ENCODE peak calls at places on chromosome 7, in four cellular contexts. One of them, this sample, is unnamed.
A peak's percentile ranks its signal among the peaks of the same experiment; 100 is the strongest.

GRCh38 chr7:17298840-17299476 is 506 bp downstream of the AHR start:
- DNase-seq in A549: peak; percentile 39
- DNase-seq in BE2C: peak; percentile 7
- DNase-seq in neural progenitor cell: peak; percentile 65
- DNase-seq in this sample: no peak

GRCh38 chr7:471191-471865 is 48.3 kb downstream of the PDGFA start:
- DNase-seq in A549: no peak
- DNase-seq in BE2C: peak; percentile 3
- DNase-seq in neural progenitor cell: no peak
- DNase-seq in this sample: no peak

GRCh38 chr7:64997927-64998391 is 7.1 kb upstream of the ZNF117 start:
- DNase-seq in A549: no peak
- DNase-seq in BE2C: no peak
- DNase-seq in neural progenitor cell: no peak
- DNase-seq in this sample: no peak

GRCh38 chr7:108086546-108086945 is 43.6 kb downstream of the LAMB4 start:
- DNase-seq in A549: no peak
- DNase-seq in BE2C: no peak
- DNase-seq in neural progenitor cell: no peak
- DNase-seq in this sample: no peak

GRCh38 chr7:80450621-80451308 is 61.1 kb downstream of the GNAT3 start:
- DNase-seq in A549: peak; percentile 25
- DNase-seq in BE2C: no peak
- DNase-seq in neural progenitor cell: no peak
- DNase-seq in this sample: no peak

GRCh38 chr7:151091431-151091830 is 5.2 kb downstream of the AGAP3 start:
- DNase-seq in A549: peak; percentile 56
- DNase-seq in BE2C: peak; percentile 52
- DNase-seq in neural progenitor cell: peak; percentile 70
- DNase-seq in this sample: no peak

GRCh38 chr7:49580000-49580399 is 193.4 kb upstream of the VWC2 start:
- DNase-seq in A549: no peak
- DNase-seq in BE2C: no peak
- DNase-seq in neural progenitor cell: peak; percentile 39
- DNase-seq in this sample: no peak

GRCh38 chr7:138538518-138538917 is 78.5 kb downstream of the TRIM24 start:
- DNase-seq in A549: no peak
- DNase-seq in BE2C: no peak
- DNase-seq in neural progenitor cell: no peak
- DNase-seq in this sample: no peak

GRCh38 chr7:80681272-80681885 is 42.9 kb downstream of the CD36 start:
- DNase-seq in A549: peak; percentile 54
- DNase-seq in BE2C: peak; percentile 27
- DNase-seq in neural progenitor cell: no peak
- DNase-seq in this sample: no peak

GRCh38 chr7:88089484-88090050 is 130.3 kb downstream of the SRI start:
- DNase-seq in A549: no peak
- DNase-seq in BE2C: no peak
- DNase-seq in neural progenitor cell: no peak
- DNase-seq in this sample: no peak

GRCh38 chr7:75573477-75574019 is 81.4 kb downstream of the SPDYE5 start:
- DNase-seq in A549: no peak
- DNase-seq in BE2C: no peak
- DNase-seq in neural progenitor cell: no peak
- DNase-seq in this sample: no peak

GRCh38 chr7:50119815-50120637 is 27.0 kb upstream of the ZPBP start:
- DNase-seq in A549: peak; percentile 5
- DNase-seq in BE2C: peak; percentile 19
- DNase-seq in neural progenitor cell: peak; percentile 61
- DNase-seq in this sample: no peak

GRCh38 chr7:88337556-88337955 is 30.9 kb upstream of the STEAP4 start:
- DNase-seq in A549: no peak
- DNase-seq in BE2C: no peak
- DNase-seq in neural progenitor cell: no peak
- DNase-seq in this sample: no peak

DNA sequence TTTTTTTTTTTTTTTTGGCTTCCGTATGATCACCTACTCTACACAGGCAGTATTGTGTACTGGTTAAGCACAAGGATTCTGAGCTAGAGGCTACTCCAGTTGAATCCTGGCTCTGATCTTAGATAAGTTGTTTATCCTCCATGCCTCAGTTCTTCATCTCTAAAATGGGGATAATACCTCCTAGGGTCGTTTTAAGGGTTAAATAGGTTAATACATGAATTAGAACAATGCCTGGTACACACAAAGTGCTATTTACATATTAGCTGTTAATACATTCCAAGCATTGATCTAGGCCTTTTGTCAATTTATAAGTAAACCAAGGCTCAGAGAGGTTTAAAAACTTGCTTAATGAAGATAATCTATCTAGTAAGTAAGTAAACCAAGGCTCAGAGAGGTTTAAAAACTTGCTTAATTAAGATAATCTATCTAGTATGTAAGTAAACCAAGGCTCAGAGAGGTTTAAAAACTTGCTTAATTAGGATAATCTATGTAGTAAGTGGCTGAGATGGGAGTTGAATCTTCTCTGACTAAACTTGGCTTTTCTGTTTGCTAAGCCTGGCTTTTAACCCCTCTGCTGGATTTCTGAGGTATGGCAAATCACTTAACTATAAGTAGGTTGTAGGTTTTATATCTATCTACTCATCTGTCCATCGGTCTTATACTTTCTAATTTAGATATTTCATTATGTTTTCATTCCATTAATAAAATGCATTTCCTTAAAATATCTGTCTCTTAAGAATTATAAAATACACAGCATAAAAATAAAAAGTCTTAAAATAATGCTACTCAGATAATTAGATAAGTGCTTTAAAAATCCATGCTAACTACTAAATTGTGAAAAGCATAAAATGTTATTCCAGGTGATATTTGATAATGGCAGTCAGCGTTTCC is 59.2 kb downstream of the ST7 start:
- DNase-seq in A549: peak; percentile 57
- DNase-seq in BE2C: peak; percentile 13
- DNase-seq in neural progenitor cell: peak; percentile 42
- DNase-seq in this sample: no peak
- TF ChIP-seq CTCF in A549: peak; percentile 38
- TF ChIP-seq CTCF in BE2C: peak; percentile 63
- TF ChIP-seq CTCF in neural progenitor cell: peak; percentile 35
- TF ChIP-seq CTCF in this sample: peak; percentile 56

GRCh38 chr7:121077165-121077630 is 88.7 kb downstream of the CPED1 start:
- DNase-seq in A549: no peak
- DNase-seq in BE2C: no peak
- DNase-seq in neural progenitor cell: no peak
- DNase-seq in this sample: no peak
- TF ChIP-seq CTCF in A549: no peak
- TF ChIP-seq CTCF in BE2C: no peak
- TF ChIP-seq CTCF in neural progenitor cell: no peak
- TF ChIP-seq CTCF in this sample: no peak

DNA sequence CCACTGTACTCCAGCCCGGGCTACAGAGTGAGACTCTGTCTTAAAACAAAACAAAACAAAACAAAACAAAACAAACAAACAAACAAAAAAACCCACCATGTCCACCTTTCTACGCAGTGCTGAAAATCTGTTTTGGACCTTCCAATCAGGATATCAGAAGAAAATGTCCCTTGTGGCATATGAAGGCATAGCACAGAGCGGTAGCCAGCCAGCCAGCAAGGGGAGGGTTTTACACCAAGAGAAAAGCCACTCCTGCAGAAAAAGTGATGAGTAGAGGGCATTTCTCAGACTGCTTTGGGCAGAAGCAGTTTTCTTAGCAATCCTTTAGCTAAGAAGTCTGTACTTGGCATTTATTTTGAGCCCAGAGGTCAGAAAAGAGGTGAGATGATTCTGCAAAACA is 612.2 kb downstream of the TYW1 start:
- DNase-seq in A549: no peak
- DNase-seq in BE2C: no peak
- DNase-seq in neural progenitor cell: peak; percentile 8
- DNase-seq in this sample: no peak
- TF ChIP-seq CTCF in A549: no peak
- TF ChIP-seq CTCF in BE2C: no peak
- TF ChIP-seq CTCF in neural progenitor cell: peak; percentile 24
- TF ChIP-seq CTCF in this sample: peak; percentile 29

DNA sequence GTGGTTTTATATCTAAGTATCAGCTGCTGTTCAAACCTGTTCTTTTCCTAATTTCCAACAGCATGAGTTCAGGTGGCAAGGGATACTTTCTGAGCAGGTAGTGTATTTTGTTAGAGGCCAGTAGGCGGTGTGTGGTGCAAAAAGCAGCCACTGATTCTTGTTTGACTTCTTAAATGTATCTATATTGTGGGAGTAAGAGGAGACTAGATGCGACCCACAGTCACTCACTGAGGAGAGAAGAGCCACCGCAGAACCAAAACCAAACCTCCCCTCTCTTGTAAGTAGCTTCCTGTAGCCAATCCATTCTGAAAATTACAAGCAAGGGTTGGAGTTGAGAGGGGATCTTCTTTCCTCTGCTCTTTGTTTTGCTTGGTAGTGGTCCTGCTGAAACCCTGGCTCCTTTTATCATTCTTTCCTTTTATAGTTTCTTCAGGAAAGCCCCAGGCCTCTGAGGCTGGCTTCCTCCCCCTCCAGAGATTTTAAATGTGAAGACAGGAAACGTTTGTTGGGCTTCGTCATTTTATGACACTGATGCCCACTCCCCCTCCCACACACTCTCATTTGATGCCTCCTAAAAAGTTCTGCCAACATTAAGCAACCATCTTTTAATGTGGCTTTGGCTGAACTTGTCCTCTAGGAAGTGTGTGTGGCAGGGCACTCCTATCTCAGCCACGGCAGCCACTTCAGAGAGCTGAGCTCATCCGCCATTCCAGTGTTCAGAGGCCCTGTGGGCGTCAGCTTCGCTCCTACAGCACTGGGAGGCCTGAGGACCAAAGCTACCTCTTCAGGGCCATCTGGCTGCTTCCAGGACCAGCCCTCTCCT is 566.1 kb downstream of the SUGCT start:
- DNase-seq in A549: no peak
- DNase-seq in BE2C: no peak
- DNase-seq in neural progenitor cell: no peak
- DNase-seq in this sample: no peak
- TF ChIP-seq CTCF in A549: no peak
- TF ChIP-seq CTCF in BE2C: no peak
- TF ChIP-seq CTCF in neural progenitor cell: peak; percentile 11
- TF ChIP-seq CTCF in this sample: no peak

DNA sequence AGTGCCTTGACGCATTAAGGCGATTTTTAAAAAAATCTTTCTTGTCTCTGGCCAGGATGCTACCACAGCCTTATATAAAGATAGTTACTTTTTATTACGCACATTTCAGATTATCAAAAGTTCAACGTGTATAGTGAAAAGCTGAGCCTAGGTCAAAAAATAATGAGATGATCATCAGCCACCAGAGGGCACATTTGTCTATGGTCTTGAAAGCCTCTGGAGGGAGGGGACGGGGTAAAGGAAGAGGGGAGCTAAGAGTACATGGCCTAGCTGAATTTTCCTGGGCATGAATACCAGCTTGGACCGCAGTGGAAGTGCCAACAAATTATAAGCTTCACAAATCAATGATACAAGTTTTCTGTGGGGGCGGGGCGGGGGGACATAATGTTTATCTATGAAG is 285.9 kb upstream of the SMIM30 start:
- DNase-seq in A549: peak; percentile 9
- DNase-seq in BE2C: no peak
- DNase-seq in neural progenitor cell: peak; percentile 53
- DNase-seq in this sample: no peak
- TF ChIP-seq CTCF in A549: peak; percentile 6
- TF ChIP-seq CTCF in BE2C: peak; percentile 21
- TF ChIP-seq CTCF in neural progenitor cell: peak; percentile 64
- TF ChIP-seq CTCF in this sample: peak; percentile 29

GRCh38 chr7:6159524-6160011 is 112.9 kb downstream of the CYTH3 start:
- DNase-seq in A549: no peak
- DNase-seq in BE2C: peak; percentile 61
- DNase-seq in neural progenitor cell: no peak
- DNase-seq in this sample: no peak

GRCh38 chr7:6161463-6162330 is 110.7 kb downstream of the CYTH3 start:
- DNase-seq in A549: no peak
- DNase-seq in BE2C: no peak
- DNase-seq in neural progenitor cell: no peak
- DNase-seq in this sample: no peak

GRCh38 chr7:6159097-6159483 is 113.3 kb downstream of the CYTH3 start:
- DNase-seq in A549: no peak
- DNase-seq in BE2C: peak; percentile 48
- DNase-seq in neural progenitor cell: no peak
- DNase-seq in this sample: no peak

GRCh38 chr7:6158424-6159096 is 113.9 kb downstream of the CYTH3 start:
- DNase-seq in A549: no peak
- DNase-seq in BE2C: no peak
- DNase-seq in neural progenitor cell: no peak
- DNase-seq in this sample: no peak

DNA sequence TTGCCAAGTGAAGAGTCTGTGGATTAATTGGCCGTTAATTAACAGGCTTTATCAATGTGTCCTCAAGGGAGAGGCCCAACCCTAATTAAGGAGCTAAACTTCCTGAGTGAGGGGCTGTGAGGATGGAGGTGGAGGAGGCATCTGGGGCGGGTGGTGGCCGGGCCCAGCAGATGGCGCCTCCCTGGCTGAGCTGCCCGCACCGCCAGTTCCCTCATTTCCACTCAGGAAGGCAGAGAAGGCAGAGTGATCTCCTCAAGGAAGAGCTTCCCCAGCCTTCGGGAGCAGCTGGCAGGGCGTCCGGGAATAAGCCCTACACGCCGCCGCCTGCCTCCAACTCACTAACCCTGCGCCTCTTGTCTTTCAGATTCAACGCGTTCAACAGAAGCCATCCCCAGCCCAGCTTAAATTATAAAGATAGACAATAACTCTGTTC is 112.2 kb downstream of the CYTH3 start:
- DNase-seq in A549: peak; percentile 48
- DNase-seq in BE2C: peak; percentile 82
- DNase-seq in neural progenitor cell: peak; percentile 80
- DNase-seq in this sample: peak; percentile 46
- TF ChIP-seq CTCF in A549: peak; percentile 79
- TF ChIP-seq CTCF in BE2C: peak; percentile 83
- TF ChIP-seq CTCF in neural progenitor cell: peak; percentile 76
- TF ChIP-seq CTCF in this sample: peak; percentile 67

GRCh38 chr7:90749774-90750173 is 153.7 kb downstream of the CDK14 start:
- DNase-seq in A549: peak; percentile 12
- DNase-seq in BE2C: no peak
- DNase-seq in neural progenitor cell: no peak
- DNase-seq in this sample: no peak
- TF ChIP-seq CTCF in A549: no peak
- TF ChIP-seq CTCF in BE2C: no peak
- TF ChIP-seq CTCF in neural progenitor cell: peak; percentile 23
- TF ChIP-seq CTCF in this sample: no peak

This sample was measured in neural crest cell.